ENCODE peak calls at places on chromosome 4, in seven cellular contexts. Q, G, I, A, T, C and P are unnamed samples.

GRCh38 chr4:152735302-152735917 is 44.1 kb downstream of the TIGD4 start:
- DNase-seq in Q (no peak), G (peak; percentile 21), I (peak; percentile 22), A (no peak), T (no peak), C (no peak), P (no peak)

GRCh38 chr4:1400191-1400805 is 5.9 kb downstream of the NKX1-1 start:
- DNase-seq in Q (no peak), G (no peak), I (no peak), A (no peak), T (no peak), C (no peak), P (no peak)

GRCh38 chr4:186798951-186799659 is 75.4 kb upstream of the FAT1 start:
- DNase-seq in Q (no peak), G (no peak), I (no peak), A (no peak), T (no peak), C (no peak), P (no peak)

GRCh38 chr4:118807659-118808058 is 28.3 kb downstream of the SEC24D start:
- DNase-seq in Q (no peak), G (no peak), I (no peak), A (no peak), T (no peak), C (no peak), P (no peak)

GRCh38 chr4:15935504-15936392 is 2.8 kb downstream of the FGFBP1 start:
- DNase-seq in Q (no peak), G (no peak), I (no peak), A (no peak), T (no peak), C (no peak), P (no peak)

GRCh38 chr4:110617095-110617494 is 5.8 kb downstream of the PITX2 start:
- DNase-seq in Q (no peak), G (no peak), I (no peak), A (no peak), T (no peak), C (no peak), P (no peak)

GRCh38 chr4:94516999-94517398 is 65.3 kb downstream of the PDLIM5 start:
- DNase-seq in Q (no peak), G (no peak), I (no peak), A (no peak), T (no peak), C (no peak), P (no peak)

GRCh38 chr4:165364452-165365080 is 14.2 kb upstream of the CPE start:
- DNase-seq in Q (no peak), G (no peak), I (no peak), A (no peak), T (no peak), C (no peak), P (no peak)

GRCh38 chr4:130563185-130563890 is 1467.4 kb downstream of the C4orf33 start:
- DNase-seq in Q (peak; percentile 32), G (peak; percentile 91), I (peak; percentile 1), A (no peak), T (peak; percentile 41), C (peak; percentile 36), P (peak; percentile 19)

GRCh38 chr4:7614350-7614949 is 179.7 kb upstream of the PSAPL1 start:
- DNase-seq in Q (no peak), G (no peak), I (no peak), A (no peak), T (no peak), C (no peak), P (no peak)